ENCODE peak calls at places on chromosomes 6 and 20, in four cellular contexts. E, Z, S and W are unnamed samples.

GRCh38 chr20:41380551-41381262 is 14.1 kb upstream of the EMILIN3 start:
- DNase-seq in S (no peak), Z (no peak), E (no peak), W (no peak)

GRCh38 chr20:60341062-60341461 is 382.8 kb downstream of the CDH26 start:
- DNase-seq in Z (no peak), E (no peak), S (no peak), W (no peak)

GRCh38 chr20:57476641-57477461 is 48.1 kb downstream of the CTCFL start:
- DNase-seq in E (no peak), Z (no peak), S (no peak), W (peak)

GRCh38 chr20:33203444-33203843 is 13.7 kb upstream of the BPIFA3 start:
- DNase-seq in Z (no peak), E (no peak), S (no peak), W (no peak)

GRCh38 chr6:52575490-52575868 is 1.4 kb downstream of the TRAM2 start:
- DNase-seq in Z (no peak), E (no peak), S (no peak), W (no peak)

GRCh38 chr20:63359937-63360849 is 956 bp downstream of the CHRNA4 start:
- DNase-seq in S (no peak), Z (no peak), E (no peak), W (no peak)

GRCh38 chr20:17904027-17904426 is 64.6 kb downstream of the SNX5 start:
- DNase-seq in E (no peak), S (no peak), Z (no peak), W (no peak)

GRCh38 chr6:70676821-70677220 is 9.1 kb downstream of the SMAP1 start:
- DNase-seq in E (no peak), Z (no peak), S (no peak), W (no peak)

GRCh38 chr6:36353411-36353915 is 16.8 kb upstream of the BNIP5 start:
- DNase-seq in S (no peak), E (no peak), Z (no peak), W (no peak)

GRCh38 chr20:1979116-1979778 is 14.6 kb downstream of the PDYN start:
- DNase-seq in Z (no peak), E (no peak), S (no peak), W (no peak)

GRCh38 chr20:38418509-38419204 is 16.5 kb downstream of the SNHG17 start:
- DNase-seq in Z (no peak), S (no peak), E (no peak), W (no peak)

GRCh38 chr6:169491482-169491881 is 210.3 kb downstream of the WDR27 start:
- DNase-seq in E (no peak), Z (no peak), S (no peak), W (no peak)

DNA sequence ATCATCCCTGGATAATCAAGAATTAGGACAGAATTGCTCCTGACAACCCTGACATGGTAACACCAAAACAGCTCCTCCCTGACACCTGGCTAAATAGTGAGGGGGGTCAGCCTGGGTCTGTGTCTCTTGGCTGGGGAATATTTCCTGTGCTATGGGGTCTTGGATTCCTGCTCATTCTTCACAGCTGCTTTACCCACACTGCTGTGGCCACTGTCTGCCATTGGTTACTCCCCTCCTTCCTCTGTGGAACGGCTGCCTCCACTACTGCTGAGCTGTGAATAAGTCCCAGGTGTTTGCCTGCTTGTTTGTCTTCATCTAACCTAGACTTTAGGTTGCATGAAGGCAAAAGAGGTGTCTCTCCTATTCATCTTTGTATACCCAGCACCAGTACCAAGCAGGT is 33.9 kb upstream of the TXLNB start:
- DNase-seq in Z (no peak), S (no peak), E (no peak), W (no peak)
- TF ChIP-seq ELF4 in Z (no peak), S (no peak), E (no peak), W (no peak)

DNA sequence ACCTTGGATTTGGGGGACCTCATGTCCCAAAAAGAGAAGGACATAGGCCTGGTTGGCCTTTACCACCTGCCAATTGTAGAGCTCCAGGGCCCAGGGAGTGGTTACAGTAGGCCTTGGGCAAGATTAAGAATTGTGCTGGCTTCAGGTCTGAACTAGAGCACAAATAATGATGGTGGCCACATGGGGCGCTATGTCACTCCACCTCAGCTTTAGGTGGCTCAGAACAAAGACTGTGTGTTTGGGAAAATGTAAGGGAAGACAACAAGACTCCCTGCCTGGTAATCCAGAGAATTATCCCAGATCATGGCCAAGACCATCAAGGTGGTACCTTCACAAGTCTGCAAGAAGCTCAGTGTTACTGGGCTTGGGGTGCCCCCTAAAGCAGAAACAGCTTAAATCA is 224.9 kb upstream of the OPRM1 start:
- DNase-seq in S (peak), E (no peak), Z (no peak), W (peak)
- TF ChIP-seq ELF4 in S (no peak), E (no peak), Z (no peak), W (no peak)

GRCh38 chr6:28281288-28282064 is at the start of gene PGBD1:
- DNase-seq in Z (peak), S (peak), E (peak), W (peak)
- TF ChIP-seq ELF4 in Z (peak), S (no peak), E (no peak), W (no peak)

GRCh38 chr6:2522521-2522920 is 228.2 kb downstream of the MYLK4 start:
- DNase-seq in E (no peak), Z (no peak), S (no peak), W (no peak)

GRCh38 chr6:2526766-2527165 is 224.0 kb downstream of the MYLK4 start:
- DNase-seq in E (no peak), S (no peak), Z (no peak), W (no peak)

GRCh38 chr6:2523061-2523460 is 227.7 kb downstream of the MYLK4 start:
- DNase-seq in S (no peak), E (no peak), Z (no peak), W (no peak)

GRCh38 chr6:2528156-2528555 is 222.6 kb downstream of the MYLK4 start:
- DNase-seq in E (no peak), Z (no peak), S (no peak), W (no peak)

DNA sequence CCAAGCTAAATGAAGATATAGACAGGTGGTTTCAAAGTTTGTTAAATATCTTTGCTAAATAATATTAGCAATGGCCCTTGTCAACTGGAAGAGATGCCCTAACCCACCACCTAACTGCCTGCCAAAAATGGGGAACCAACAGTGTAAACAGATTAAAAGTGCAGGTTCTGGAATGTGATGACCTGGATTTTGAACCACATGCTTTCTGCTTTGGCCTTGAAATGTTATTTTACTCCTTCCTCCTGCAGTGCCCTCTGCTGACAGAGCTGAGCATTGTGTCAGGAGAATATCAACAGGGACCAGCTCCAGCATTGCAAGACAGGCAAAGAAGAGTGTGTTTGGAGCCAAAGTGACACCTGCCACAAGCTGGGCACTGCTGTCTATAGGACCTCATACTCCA is 226.6 kb downstream of the MYLK4 start:
- DNase-seq in E (no peak), Z (peak), S (peak), W (no peak)
- TF ChIP-seq ELF4 in E (no peak), Z (no peak), S (no peak), W (no peak)

GRCh38 chr6:77926198-77926752 is 273.4 kb downstream of the MEI4 start:
- DNase-seq in S (no peak), Z (peak), E (no peak), W (no peak)
- TF ChIP-seq ELF4 in S (no peak), Z (no peak), E (no peak), W (no peak)

DNA sequence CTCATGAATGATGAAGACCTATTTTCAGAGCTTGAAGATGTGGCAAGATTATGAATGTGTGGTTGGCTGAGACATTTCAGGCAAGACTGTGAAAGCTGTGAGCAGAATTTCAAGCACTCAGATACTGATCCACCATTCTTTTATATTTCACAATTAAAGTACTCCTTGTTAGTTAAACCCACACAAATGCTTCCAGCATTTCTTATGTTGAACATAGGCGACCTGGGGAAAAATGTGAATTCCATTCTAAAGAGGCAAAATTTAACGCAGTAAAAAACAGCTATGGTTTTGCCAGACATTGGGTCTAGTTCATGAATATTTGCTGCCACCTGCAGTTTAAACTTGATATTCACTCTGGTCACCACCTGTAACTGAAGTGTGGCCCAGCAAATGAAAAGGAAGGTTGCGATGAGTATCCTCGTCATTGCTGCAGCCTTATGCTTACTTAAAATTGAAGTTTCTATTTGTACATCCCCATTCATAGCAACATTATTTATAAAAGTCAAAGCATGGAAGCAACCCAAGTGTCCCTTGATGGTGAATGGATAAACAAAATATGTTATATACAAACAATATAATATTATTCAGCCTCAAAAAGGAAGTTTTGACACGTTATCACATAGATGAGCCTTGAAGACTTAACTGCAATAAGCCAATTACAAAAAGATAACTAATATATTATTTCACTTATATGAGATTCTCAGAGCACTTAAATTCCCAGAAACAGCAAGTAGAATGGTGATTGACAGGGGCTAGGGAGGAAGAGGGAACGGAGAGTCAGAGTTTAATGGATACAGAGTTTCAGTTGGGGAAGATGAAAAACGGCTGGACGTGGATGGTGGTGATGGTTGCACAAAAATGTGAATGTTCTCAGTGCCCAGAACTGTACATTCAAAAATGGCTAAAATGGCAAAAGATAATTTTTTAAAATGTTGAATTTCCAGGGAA is 32.4 kb upstream of the FAM184A start:
- DNase-seq in E (peak), Z (peak), S (peak), W (peak)
- TF ChIP-seq ELF4 in E (no peak), Z (no peak), S (no peak), W (no peak)